ENCODE peak calls at places on chromosome 12, in seven cellular contexts. R is cardiac fibroblast, C is tibial nerve, A is heart left ventricle, Q is AG04449, G is Panc1, Y is fibroblast of mammary gland. T is an unnamed sample.

GRCh38 chr12:110998165-110998564 is 77.8 kb upstream of the MYL2 start:
- DNase-seq in R (peak), C (no peak), A (no peak), Q (no peak), G (no peak), Y (peak), T (no peak)

GRCh38 chr12:6383572-6384498 is at the start of gene LTBR:
- DNase-seq in R (peak), C (peak), A (peak), Q (peak), G (no peak), Y (peak), T (peak)

GRCh38 chr12:114403690-114404450 is 2.1 kb downstream of the TBX5 start:
- DNase-seq in R (peak), C (no peak), A (peak), Q (no peak), G (no peak), Y (peak), T (no peak)

GRCh38 chr12:49872781-49873181 is 29.9 kb upstream of the BCDIN3D start:
- DNase-seq in R (peak), C (no peak), A (peak), Q (no peak), G (no peak), Y (peak), T (no peak)

GRCh38 chr12:67592228-67593011 is 56.1 kb upstream of the DYRK2 start:
- DNase-seq in R (peak), C (no peak), A (no peak), Q (peak), G (no peak), Y (peak), T (peak)

GRCh38 chr12:29519585-29520182 is 22.2 kb upstream of the OVCH1 start:
- DNase-seq in R (peak), C (peak), A (no peak), Q (no peak), G (peak), Y (peak), T (peak)

GRCh38 chr12:48985475-48985897 is 7.4 kb downstream of the WNT1 start:
- DNase-seq in R (no peak), C (no peak), A (no peak), Q (no peak), G (no peak), Y (no peak), T (no peak)

GRCh38 chr12:128909653-128910052 is 56.4 kb downstream of the GLT1D1 start:
- DNase-seq in R (no peak), C (no peak), A (no peak), Q (no peak), G (no peak), Y (no peak), T (no peak)

GRCh38 chr12:31586703-31587102 is 4.2 kb downstream of the DENND5B start:
- DNase-seq in R (no peak), C (no peak), A (no peak), Q (no peak), G (no peak), Y (no peak), T (peak)

GRCh38 chr12:50745861-50746260 is 18.0 kb upstream of the ATF1 start:
- DNase-seq in R (no peak), C (no peak), A (no peak), Q (no peak), G (no peak), Y (no peak), T (no peak)

GRCh38 chr12:58408516-58408915 is 467.1 kb downstream of the ATP23 start:
- DNase-seq in R (peak), C (no peak), A (no peak), Q (no peak), G (no peak), Y (peak), T (no peak)

GRCh38 chr12:46920503-46920902 is 94.7 kb upstream of the SLC38A4 start:
- DNase-seq in R (no peak), C (no peak), A (no peak), Q (no peak), G (no peak), Y (no peak), T (peak)

GRCh38 chr12:49671051-49671765 is 36.0 kb downstream of the FMNL3 start:
- DNase-seq in R (no peak), C (peak), A (no peak), Q (no peak), G (no peak), Y (no peak), T (no peak)

GRCh38 chr12:47802312-47802711 is 17.4 kb downstream of the HDAC7 start:
- DNase-seq in R (no peak), C (no peak), A (peak), Q (no peak), G (no peak), Y (no peak), T (no peak)

DNA sequence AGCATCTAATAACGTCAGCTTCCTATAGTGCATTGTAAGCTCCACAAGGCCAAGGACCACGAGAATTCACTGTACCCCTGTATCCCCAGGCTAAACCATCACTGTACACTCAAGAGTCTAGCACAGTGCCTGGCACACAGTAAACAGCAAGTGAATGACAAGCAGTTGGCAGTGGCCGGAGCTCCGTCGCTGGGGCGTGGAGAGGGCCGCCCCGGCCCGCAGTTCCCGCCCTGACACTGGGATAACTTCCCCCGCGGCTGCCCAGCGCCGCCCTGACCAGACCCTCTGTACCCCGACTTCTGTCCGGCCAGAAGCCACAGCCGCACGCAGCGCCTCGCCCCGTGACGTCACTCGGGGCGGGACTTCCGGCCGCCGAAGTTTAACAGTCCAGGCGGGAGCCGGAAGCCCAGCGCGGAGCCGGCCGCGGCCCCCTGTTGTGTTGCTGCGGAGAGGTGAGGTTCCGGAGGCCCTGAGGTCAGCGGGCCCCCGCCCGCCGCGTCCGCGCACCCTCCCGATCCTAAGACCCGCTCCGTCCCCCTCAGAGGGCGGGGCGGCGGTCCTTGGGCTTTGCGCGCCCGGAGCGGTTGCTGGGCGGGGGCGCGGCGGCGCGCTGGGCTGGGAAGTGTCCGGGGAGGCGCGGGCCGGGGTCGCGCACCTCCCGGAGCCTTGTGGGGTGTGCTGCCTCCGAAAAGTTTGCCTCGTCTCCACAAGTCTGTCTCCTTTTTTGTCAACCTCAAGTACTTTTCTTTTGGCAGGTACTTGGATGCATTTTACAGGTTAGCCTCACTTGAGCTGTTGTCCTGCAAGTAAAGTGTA is at the start of gene NEDD1:
- DNase-seq in R (peak), C (peak), A (peak), Q (no peak), G (peak), Y (peak), T (peak)
- TF ChIP-seq CTCF in R (no peak), C (peak), A (no peak), Q (no peak), G (no peak), Y (no peak), T (no peak)

GRCh38 chr12:101698782-101699347 is 1.4 kb downstream of the CHPT1 start:
- DNase-seq in R (no peak), C (no peak), A (no peak), Q (no peak), G (no peak), Y (peak), T (peak)
- TF ChIP-seq CTCF in R (peak), C (no peak), A (no peak), Q (peak), G (peak), Y (peak), T (no peak)

DNA sequence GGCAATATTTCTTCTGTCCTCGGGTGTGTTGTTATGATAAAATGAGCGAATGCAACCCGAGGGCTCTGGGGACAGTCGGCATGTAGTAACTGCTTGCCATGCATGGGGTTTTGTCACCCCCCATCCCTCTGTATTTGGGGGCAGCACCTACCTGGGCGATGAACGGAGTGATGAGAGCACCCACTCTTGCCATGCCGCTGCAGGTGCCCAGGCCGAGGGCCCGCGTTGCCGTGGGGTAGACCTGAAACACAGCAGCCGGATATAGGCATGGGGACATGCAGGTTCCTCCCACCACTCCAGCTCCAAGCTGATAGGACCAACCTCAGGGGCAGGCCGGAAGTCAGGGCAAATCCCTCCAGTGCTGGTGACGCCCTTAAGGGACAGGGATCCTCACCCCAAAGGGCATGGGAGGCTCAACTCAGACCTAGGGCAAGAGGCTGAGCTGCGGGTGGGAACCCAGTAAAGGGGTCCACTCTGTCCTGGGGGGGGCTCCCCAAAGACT is 35.8 kb downstream of the DAO start:
- DNase-seq in R (no peak), C (no peak), A (no peak), Q (no peak), G (no peak), Y (no peak), T (no peak)
- TF ChIP-seq CTCF in R (no peak), C (no peak), A (no peak), Q (no peak), G (no peak), Y (no peak), T (no peak)

DNA sequence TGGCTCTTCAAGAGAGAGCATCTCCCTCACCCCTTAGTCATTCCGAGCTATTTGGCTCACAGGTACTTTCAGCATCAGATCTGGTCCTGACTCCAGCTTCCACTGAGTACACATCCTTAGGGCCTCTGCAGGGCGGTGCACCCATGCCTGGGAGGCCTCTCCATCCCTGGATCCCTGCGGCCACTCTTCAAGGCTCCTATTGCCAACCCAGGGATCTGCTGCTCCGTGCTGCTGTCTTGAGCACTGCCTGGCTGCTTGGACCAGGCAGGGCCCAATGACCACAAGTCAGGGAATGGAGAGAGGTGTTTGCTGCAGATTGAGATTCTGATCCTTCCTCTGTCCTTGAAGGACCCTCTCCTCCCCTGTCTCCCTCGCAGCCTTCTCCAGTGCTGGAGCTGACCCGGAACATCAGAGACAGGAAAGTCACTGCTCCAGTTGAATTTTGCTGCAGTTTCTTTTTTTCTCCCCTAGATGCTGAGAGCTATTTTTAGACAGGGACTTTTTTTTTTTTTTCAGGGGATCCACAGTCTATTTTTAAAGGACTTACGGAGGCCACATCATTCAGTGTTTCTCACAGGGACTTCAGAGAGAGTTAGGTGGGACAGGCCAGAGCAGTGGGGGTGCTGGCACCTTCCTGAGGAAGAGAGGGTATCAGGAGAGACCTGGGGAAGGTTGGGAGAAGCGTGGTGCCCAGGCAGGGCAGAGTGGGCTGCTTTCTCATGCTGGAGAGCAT is 50.1 kb upstream of the KCNA1 start:
- DNase-seq in R (no peak), C (no peak), A (no peak), Q (no peak), G (no peak), Y (no peak), T (peak)
- TF ChIP-seq CTCF in R (no peak), C (no peak), A (no peak), Q (no peak), G (no peak), Y (no peak), T (no peak)

GRCh38 chr12:54356951-54357356 is 7.3 kb downstream of the GPR84 start:
- DNase-seq in R (no peak), C (no peak), A (no peak), Q (no peak), G (no peak), Y (no peak), T (no peak)

GRCh38 chr12:54352891-54353874 is 11.1 kb downstream of the GPR84 start:
- DNase-seq in R (peak), C (no peak), A (no peak), Q (no peak), G (no peak), Y (peak), T (no peak)

GRCh38 chr12:54356228-54356627 is 8.1 kb downstream of the GPR84 start:
- DNase-seq in R (no peak), C (no peak), A (no peak), Q (no peak), G (no peak), Y (no peak), T (no peak)

GRCh38 chr12:54357802-54358619 is 6.3 kb downstream of the GPR84 start:
- DNase-seq in R (peak), C (no peak), A (no peak), Q (no peak), G (no peak), Y (peak), T (peak)

DNA sequence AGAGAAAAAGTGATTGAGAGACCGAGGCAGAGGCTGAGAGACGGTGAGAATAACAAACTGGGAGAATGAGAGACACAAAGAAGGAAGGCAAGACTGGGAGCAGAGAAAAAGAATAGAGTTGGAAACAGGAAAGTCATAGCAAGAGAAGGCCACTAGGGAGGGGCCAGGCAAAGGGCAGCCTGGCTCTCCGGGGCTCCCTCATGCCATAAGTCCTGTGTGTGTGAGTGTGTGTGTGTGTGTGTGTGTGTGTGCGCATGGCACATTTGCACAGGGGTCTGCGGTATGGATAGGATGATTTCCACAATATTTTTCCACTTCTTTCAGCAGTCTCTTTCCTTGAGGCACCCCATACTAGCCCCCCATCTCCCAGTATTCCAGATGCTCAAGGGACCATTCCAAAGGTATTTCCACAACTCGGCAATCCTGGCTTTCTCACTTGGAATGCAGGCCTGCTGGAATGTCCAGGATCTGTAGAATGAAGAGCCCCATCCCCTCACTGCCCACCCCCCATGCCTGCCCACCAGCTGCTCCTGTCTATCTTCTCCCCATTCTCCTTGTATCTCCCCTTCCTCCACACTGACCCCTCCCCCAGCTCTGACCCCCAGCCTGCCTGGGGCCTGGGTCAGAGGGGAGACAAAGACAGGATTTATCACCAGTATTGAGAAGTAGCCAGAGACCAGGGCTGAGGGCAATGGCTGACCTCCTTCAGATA is 9.0 kb downstream of the GPR84 start:
- DNase-seq in R (no peak), C (no peak), A (no peak), Q (no peak), G (no peak), Y (no peak), T (no peak)
- TF ChIP-seq CTCF in R (peak), C (no peak), A (no peak), Q (peak), G (no peak), Y (no peak), T (no peak)

GRCh38 chr12:14418526-14418925 is 53.0 kb downstream of the ATF7IP start:
- DNase-seq in R (peak), C (no peak), A (no peak), Q (no peak), G (no peak), Y (peak), T (no peak)
- TF ChIP-seq CTCF in R (peak), C (peak), A (no peak), Q (no peak), G (peak), Y (peak), T (no peak)

T was measured in GM20000.